ENCODE peak calls at places on chromosomes 12 and 14, in nine cellular contexts. F, D, X, O, K, P, S, E and G are unnamed samples.

GRCh38 chr12:70359458-70360197 is 6.5 kb upstream of the KCNMB4 start:
- DNase-seq in X (no peak), P (no peak), O (no peak), K (no peak), F (no peak), E (no peak), D (no peak), S (no peak), G (no peak)

GRCh38 chr12:29278673-29279420 is 102.1 kb downstream of the ERGIC2 start:
- DNase-seq in O (no peak), X (no peak), S (no peak), D (no peak), K (peak), P (no peak), F (no peak), E (no peak), G (no peak)

GRCh38 chr12:119047641-119048040 is 66.3 kb downstream of the SRRM4 start:
- DNase-seq in X (no peak), S (no peak), O (no peak), E (no peak), P (no peak), K (no peak), D (no peak), F (no peak), G (no peak)

GRCh38 chr12:104263026-104263425 is 40.5 kb upstream of the EID3 start:
- DNase-seq in K (no peak), E (no peak), S (no peak), F (no peak), D (no peak), P (no peak), X (no peak), O (no peak), G (no peak)

GRCh38 chr14:105069887-105070759 is 4.9 kb upstream of the GPR132 start:
- DNase-seq in F (no peak), S (peak), X (no peak), E (no peak), D (peak), K (no peak), P (no peak), O (peak), G (no peak)

GRCh38 chr14:95889236-95889979 is 12.8 kb downstream of the TUNAR start:
- DNase-seq in O (no peak), E (no peak), X (no peak), F (no peak), K (no peak), P (no peak), S (no peak), D (no peak), G (no peak)

GRCh38 chr14:73365727-73366126 is 92.6 kb downstream of the NUMB start:
- DNase-seq in D (no peak), S (peak), F (no peak), X (no peak), E (no peak), O (no peak), K (peak), P (no peak), G (no peak)

GRCh38 chr12:5383961-5384360 is 47.9 kb upstream of the NTF3 start:
- DNase-seq in F (no peak), D (no peak), S (no peak), O (no peak), P (no peak), E (no peak), K (no peak), X (peak), G (no peak)

GRCh38 chr12:47286676-47287075 is 206.9 kb upstream of the AMIGO2 start:
- DNase-seq in S (no peak), X (no peak), P (no peak), K (no peak), O (no peak), D (no peak), E (no peak), F (no peak), G (no peak)

GRCh38 chr12:15830538-15830937 is 41.4 kb upstream of the EPS8 start:
- DNase-seq in K (peak), F (peak), S (peak), E (no peak), D (no peak), P (no peak), X (no peak), O (no peak), G (no peak)

GRCh38 chr14:72666610-72667009 is 227.3 kb downstream of the DPF3 start:
- DNase-seq in P (peak), S (peak), D (no peak), K (peak), X (no peak), E (no peak), F (peak), O (no peak), G (no peak)

GRCh38 chr12:21773799-21774198 is 707 bp downstream of the KCNJ8 start:
- DNase-seq in E (no peak), O (no peak), P (no peak), D (no peak), S (peak), K (no peak), X (no peak), F (peak), G (no peak)

GRCh38 chr14:67487937-67488893 is at the start of gene TMEM229B:
- DNase-seq in F (peak), K (no peak), D (peak), X (no peak), O (peak), S (no peak), P (no peak), E (peak), G (no peak)

GRCh38 chr14:24171422-24172260 is at the start of gene REC8:
- DNase-seq in S (no peak), F (peak), E (peak), O (peak), D (peak), X (no peak), P (no peak), K (peak), G (peak)

GRCh38 chr14:64118892-64119291 is 175.3 kb downstream of the ESR2 start:
- DNase-seq in X (no peak), F (no peak), D (no peak), O (no peak), P (no peak), K (no peak), S (no peak), E (no peak), G (no peak)

GRCh38 chr12:52439845-52440244 is 5.7 kb upstream of the KRT75 start:
- DNase-seq in P (no peak), D (no peak), F (no peak), O (no peak), E (no peak), K (no peak), X (peak), S (no peak), G (no peak)

GRCh38 chr12:108793756-108794441 is 62.6 kb upstream of the CORO1C start:
- DNase-seq in P (no peak), D (no peak), S (no peak), X (no peak), F (no peak), O (peak), K (no peak), E (no peak), G (no peak)

GRCh38 chr14:102325791-102326345 is 6.3 kb downstream of the ZNF839 start:
- DNase-seq in D (no peak), E (no peak), O (no peak), K (no peak), X (peak), P (no peak), F (peak), S (no peak), G (no peak)

GRCh38 chr12:130568546-130568945 is 147.6 kb downstream of the RIMBP2 start:
- DNase-seq in O (no peak), D (no peak), E (no peak), K (no peak), F (no peak), P (no peak), X (no peak), S (no peak), G (no peak)

GRCh38 chr12:130571734-130572133 is 144.4 kb downstream of the RIMBP2 start:
- DNase-seq in E (no peak), P (no peak), O (no peak), X (no peak), D (no peak), S (no peak), F (no peak), K (no peak), G (no peak)

GRCh38 chr12:130573235-130573634 is 142.9 kb downstream of the RIMBP2 start:
- DNase-seq in E (no peak), P (no peak), F (no peak), X (no peak), S (no peak), D (no peak), O (no peak), K (no peak), G (no peak)

GRCh38 chr12:130572553-130572952 is 143.5 kb downstream of the RIMBP2 start:
- DNase-seq in S (no peak), E (no peak), O (no peak), F (no peak), X (no peak), P (no peak), K (no peak), D (no peak), G (no peak)

GRCh38 chr12:130571089-130571488 is 145.0 kb downstream of the RIMBP2 start:
- DNase-seq in S (no peak), X (no peak), F (no peak), K (no peak), P (no peak), O (no peak), E (no peak), D (no peak), G (no peak)
- TF ChIP-seq CTCF in S (no peak), X (no peak), F (no peak), K (no peak), P (no peak), O (no peak), E (no peak), D (no peak), G (no peak)

GRCh38 chr12:41681898-41682297 is 462.8 kb downstream of the GXYLT1 start:
- DNase-seq in P (no peak), F (no peak), O (no peak), E (no peak), K (no peak), S (no peak), X (no peak), D (no peak), G (no peak)
- TF ChIP-seq CTCF in P (no peak), F (no peak), O (no peak), E (no peak), K (no peak), S (no peak), X (no peak), D (no peak), G (no peak)

GRCh38 chr14:59273737-59274136 is 85.3 kb downstream of the DAAM1 start:
- DNase-seq in D (no peak), E (no peak), S (no peak), F (no peak), K (no peak), P (no peak), O (no peak), X (no peak), G (no peak)

GRCh38 chr14:59274991-59275391 is 86.5 kb downstream of the DAAM1 start:
- DNase-seq in O (no peak), D (peak), K (peak), X (no peak), P (no peak), E (no peak), S (no peak), F (no peak), G (no peak)

GRCh38 chr14:59271734-59272133 is 83.3 kb downstream of the DAAM1 start:
- DNase-seq in S (peak), X (no peak), E (no peak), D (no peak), P (no peak), F (no peak), K (peak), O (no peak), G (no peak)

GRCh38 chr14:59275668-59276067 is 87.2 kb downstream of the DAAM1 start:
- DNase-seq in O (no peak), S (peak), D (no peak), P (peak), F (peak), X (peak), K (peak), E (no peak), G (no peak)

GRCh38 chr14:59272633-59273032 is 84.2 kb downstream of the DAAM1 start:
- DNase-seq in O (no peak), K (no peak), P (no peak), D (no peak), X (no peak), S (no peak), E (no peak), F (no peak), G (no peak)
- TF ChIP-seq CTCF in O (no peak), K (no peak), P (no peak), D (no peak), X (no peak), S (no peak), E (no peak), F (no peak), G (no peak)

GRCh38 chr14:21891921-21892320 is 218.3 kb upstream of the OR4E1 start:
- DNase-seq in S (no peak), K (no peak), X (no peak), F (no peak), D (no peak), P (no peak), E (no peak), O (no peak), G (no peak)

DNA sequence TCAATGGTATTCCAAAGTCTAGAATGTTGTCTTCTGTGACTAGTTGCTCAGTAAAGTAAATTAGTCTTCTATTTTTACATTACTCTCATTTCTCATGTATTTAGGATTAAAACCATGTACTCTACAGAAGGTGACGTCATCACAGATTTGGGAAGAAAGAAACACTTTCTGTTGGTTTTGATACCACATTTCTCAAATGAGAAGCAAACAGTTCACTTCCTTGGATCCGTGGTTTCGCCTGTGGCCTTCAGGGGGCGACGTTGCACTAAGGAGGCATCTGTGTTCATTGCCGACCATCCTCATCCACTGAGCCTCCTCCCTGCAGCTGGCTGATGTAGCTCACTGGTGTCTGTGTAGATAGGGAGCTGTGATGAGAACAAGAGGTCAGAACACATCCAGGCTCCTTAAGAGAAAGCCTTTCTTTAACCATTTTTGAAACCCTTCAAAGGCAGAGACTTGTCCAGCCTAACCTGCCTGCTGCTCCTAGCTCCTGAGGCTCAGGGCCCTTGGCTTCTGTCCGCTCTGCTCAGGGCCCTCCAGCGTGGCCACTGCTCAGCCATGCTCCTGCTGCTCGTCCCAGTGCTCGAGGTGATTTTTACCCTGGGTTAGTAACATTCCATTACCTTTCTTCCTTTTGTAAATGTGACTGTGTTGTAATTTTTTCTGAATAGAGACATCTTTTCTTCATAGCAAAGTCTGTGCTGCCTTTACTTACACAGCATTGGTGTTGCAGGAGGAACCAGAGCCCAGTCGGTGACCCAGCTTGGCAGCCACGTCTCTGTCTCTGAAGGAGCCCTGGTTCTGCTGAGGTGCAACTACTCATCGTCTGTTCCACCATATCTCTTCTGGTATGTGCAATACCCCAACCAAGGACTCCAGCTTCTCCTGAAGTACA is 220.6 kb upstream of the OR4E1 start:
- DNase-seq in E (peak), K (no peak), D (no peak), S (no peak), F (no peak), X (no peak), O (no peak), P (peak), G (no peak)
- TF ChIP-seq CTCF in E (no peak), K (no peak), D (no peak), S (no peak), F (peak), X (peak), O (no peak), P (no peak), G (peak)

GRCh38 chr12:132218915-132219314 is 74.7 kb downstream of the NOC4L start:
- DNase-seq in X (no peak), O (no peak), D (no peak), K (no peak), F (no peak), S (no peak), P (peak), E (no peak), G (no peak)
- TF ChIP-seq CTCF in X (peak), O (peak), D (no peak), K (no peak), F (peak), S (peak), P (peak), E (no peak), G (peak)

GRCh38 chr14:75514673-75515630 is 7.3 kb upstream of the BATF start:
- DNase-seq in P (no peak), E (no peak), F (peak), O (no peak), K (no peak), S (peak), D (peak), X (no peak), G (no peak)
- TF ChIP-seq CTCF in P (no peak), E (no peak), F (no peak), O (no peak), K (no peak), S (no peak), D (peak), X (no peak), G (peak)

GRCh38 chr12:93572712-93573551 is 457 bp downstream of the SOCS2 start:
- DNase-seq in S (peak), E (no peak), D (no peak), O (peak), F (peak), P (no peak), K (peak), X (no peak), G (no peak)

GRCh38 chr12:93570552-93571359 is 1.7 kb upstream of the SOCS2 start:
- DNase-seq in E (peak), K (peak), P (peak), F (peak), O (peak), X (peak), D (peak), S (peak), G (peak)

GRCh38 chr12:93571854-93572711 is at the start of gene SOCS2:
- DNase-seq in P (no peak), D (no peak), E (peak), X (no peak), O (peak), F (no peak), S (peak), K (peak), G (peak)

GRCh38 chr12:93569656-93570551 is 2.6 kb upstream of the SOCS2 start:
- DNase-seq in K (peak), D (peak), S (peak), X (peak), F (peak), O (peak), E (peak), P (peak), G (peak)

DNA sequence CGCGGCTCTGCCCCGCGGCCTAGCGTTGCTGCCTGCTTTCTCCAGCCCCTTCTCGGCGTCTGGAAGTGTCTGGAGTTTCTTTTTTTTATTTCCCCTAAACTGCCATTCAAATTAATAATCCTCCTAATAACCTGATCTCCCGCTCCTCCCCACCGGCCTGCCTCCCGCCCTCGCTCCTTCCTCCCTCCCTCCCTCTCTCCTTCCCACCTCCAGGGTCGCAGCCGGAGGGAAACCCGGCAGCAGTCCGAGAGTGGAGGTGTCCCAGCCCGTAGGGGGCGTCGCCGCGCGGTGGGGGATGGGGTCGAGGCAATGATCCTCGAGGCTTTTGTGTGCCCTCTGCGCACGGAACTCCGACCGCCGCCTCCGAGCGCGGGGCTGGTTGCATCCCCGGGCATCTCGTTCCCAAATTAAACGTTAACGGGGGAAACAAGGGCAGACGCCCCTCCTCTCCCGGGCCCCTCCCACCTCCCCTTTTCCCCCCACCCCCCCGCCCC is 1.1 kb upstream of the SOCS2 start:
- DNase-seq in O (peak), E (peak), P (peak), S (peak), K (peak), F (peak), X (no peak), D (peak), G (peak)
- TF ChIP-seq CTCF in O (no peak), E (no peak), P (peak), S (peak), K (no peak), F (peak), X (peak), D (no peak), G (peak)

DNA sequence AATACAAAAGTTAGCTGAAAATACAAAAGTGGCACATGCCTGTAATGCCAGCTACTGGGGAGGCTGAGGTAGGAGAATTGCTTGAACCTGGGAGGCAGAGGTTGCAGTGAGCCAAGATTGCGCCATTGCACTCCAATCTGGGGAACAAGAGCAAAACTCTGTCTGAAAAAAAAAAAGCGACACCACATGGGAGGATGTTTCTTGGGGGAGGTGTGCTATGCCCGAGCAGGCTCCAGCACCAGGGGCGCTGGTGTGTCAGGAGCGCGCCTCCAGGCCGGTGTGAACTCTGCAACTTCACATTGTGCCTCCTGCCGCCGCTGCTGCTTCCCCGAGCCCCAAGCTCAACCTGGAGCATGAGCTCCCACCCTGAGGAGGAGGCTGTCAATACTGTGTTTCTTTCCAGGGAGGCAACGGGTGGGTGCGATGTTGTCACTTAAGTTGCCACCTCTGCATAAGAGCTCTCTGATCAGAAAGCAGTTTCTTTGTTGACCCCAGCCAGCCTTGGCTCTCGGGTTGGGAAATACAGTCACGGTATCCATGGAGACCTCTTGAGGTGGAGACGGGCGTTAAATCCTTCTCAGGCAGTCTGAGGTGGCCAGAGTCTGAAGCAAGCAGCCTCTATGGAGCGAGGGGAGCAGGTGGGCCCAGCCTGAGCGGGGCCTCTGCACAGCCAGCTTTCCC is 18.9 kb downstream of the DEGS2 start:
- DNase-seq in S (peak), K (peak), P (peak), F (peak), X (no peak), D (peak), E (peak), O (no peak), G (no peak)
- TF ChIP-seq CTCF in S (peak), K (peak), P (no peak), F (peak), X (no peak), D (peak), E (no peak), O (no peak), G (peak)

DNA sequence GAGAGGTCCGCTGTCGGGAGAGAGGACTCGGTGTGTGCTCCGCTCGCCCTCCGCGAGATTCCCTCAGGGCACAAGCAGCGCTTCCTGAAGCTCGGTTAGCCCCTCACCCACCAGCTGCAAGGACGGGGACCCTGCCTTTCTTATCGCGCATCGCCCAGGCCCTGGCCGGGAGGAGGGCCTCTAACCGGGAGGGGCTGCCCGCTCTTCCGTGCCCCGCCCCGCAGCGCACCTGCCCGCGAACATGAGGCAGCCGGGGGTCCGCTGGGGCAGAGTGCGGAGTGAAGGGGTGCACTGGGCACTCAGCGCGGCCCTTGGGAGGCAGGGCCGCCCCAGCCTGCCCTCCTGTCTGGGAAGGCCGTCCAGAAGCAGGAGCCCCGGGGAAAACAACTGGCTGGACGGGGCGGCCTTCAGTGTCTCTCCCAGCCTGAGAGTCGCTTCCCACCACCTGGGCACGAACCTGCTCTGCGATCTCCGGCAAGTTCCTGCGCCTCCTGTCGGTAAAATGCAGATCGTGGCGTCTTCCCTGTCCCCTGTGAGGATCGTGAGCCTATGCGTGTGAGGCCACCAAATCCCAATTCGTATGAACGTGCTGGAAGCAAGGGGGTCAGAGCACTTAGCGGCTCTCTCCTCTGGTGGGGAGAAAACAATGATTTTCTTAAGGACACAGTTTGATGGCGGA is 28.0 kb upstream of the ADIPOR2 start:
- DNase-seq in X (peak), S (no peak), O (peak), F (peak), P (peak), E (peak), K (no peak), D (peak), G (no peak)
- TF ChIP-seq CTCF in X (peak), S (peak), O (peak), F (peak), P (peak), E (no peak), K (peak), D (peak), G (peak)